ENCODE peak calls at places on chromosomes 5 and 9, in seven cellular contexts. D, H, S, E, Y, A and W are unnamed samples.

GRCh38 chr5:130720355-130720754 is 444.7 kb downstream of the HINT1 start:
- DNase-seq in A (no peak), E (no peak), S (no peak), Y (no peak), D (peak), H (no peak), W (peak)

GRCh38 chr5:66074891-66075290 is 69.2 kb upstream of the SREK1 start:
- DNase-seq in S (no peak), A (no peak), Y (no peak), H (no peak), D (no peak), E (no peak), W (no peak)

GRCh38 chr5:10370931-10371330 is 17.4 kb downstream of the MARCHF6 start:
- DNase-seq in H (no peak), S (no peak), E (no peak), D (no peak), Y (no peak), A (no peak), W (no peak)

GRCh38 chr9:101738566-101739183 is at the start of gene GRIN3A:
- DNase-seq in H (peak), S (no peak), A (no peak), Y (no peak), D (no peak), E (peak), W (no peak)

GRCh38 chr9:132726561-132727150 is 56.4 kb downstream of the GTF3C4 start:
- DNase-seq in A (no peak), E (peak), Y (no peak), H (no peak), D (no peak), S (no peak), W (no peak)

GRCh38 chr5:170745481-170746061 is 38.0 kb upstream of the GABRP start:
- DNase-seq in H (peak), Y (peak), D (no peak), A (no peak), E (no peak), S (no peak), W (no peak)

GRCh38 chr9:135971106-135971766 is 10.1 kb upstream of the UBAC1 start:
- DNase-seq in E (no peak), H (no peak), Y (no peak), S (peak), A (no peak), D (no peak), W (no peak)

GRCh38 chr9:87650611-87651295 is 75.2 kb upstream of the CTSL start:
- DNase-seq in S (no peak), A (no peak), E (no peak), Y (no peak), H (no peak), D (no peak), W (no peak)

GRCh38 chr9:32405506-32405905 is 21.1 kb downstream of the ACO1 start:
- DNase-seq in S (no peak), Y (no peak), A (no peak), H (no peak), D (no peak), E (no peak), W (no peak)

GRCh38 chr5:50440651-50441478 is at the start of gene EMB:
- DNase-seq in S (no peak), H (peak), Y (peak), D (peak), A (no peak), E (peak), W (no peak)

GRCh38 chr5:101390317-101390908 is 487.3 kb upstream of the ST8SIA4 start:
- DNase-seq in E (no peak), Y (no peak), S (no peak), H (no peak), A (peak), D (peak), W (peak)

GRCh38 chr9:127968717-127969383 is 11.9 kb downstream of the EEIG1 start:
- DNase-seq in D (peak), A (no peak), Y (no peak), S (peak), H (no peak), E (no peak), W (peak)

GRCh38 chr9:69097053-69097452 is 61.5 kb downstream of the FXN start:
- DNase-seq in E (no peak), H (no peak), A (no peak), D (peak), Y (no peak), S (peak), W (no peak)

GRCh38 chr5:56328753-56329560 is 95.8 kb upstream of the ANKRD55 start:
- DNase-seq in H (no peak), Y (no peak), S (no peak), A (peak), E (no peak), D (peak), W (no peak)

GRCh38 chr5:9895305-9895650 is 265.1 kb upstream of the TAS2R1 start:
- DNase-seq in Y (no peak), H (no peak), A (no peak), S (no peak), D (no peak), E (no peak), W (no peak)

GRCh38 chr9:14722391-14723035 is at the start of gene CER1:
- DNase-seq in H (no peak), S (no peak), E (no peak), D (no peak), A (no peak), Y (no peak), W (no peak)
- H3K4me3 ChIP-seq in H (no peak), S (no peak), E (no peak), D (no peak), A (no peak), Y (no peak), W (no peak)

DNA sequence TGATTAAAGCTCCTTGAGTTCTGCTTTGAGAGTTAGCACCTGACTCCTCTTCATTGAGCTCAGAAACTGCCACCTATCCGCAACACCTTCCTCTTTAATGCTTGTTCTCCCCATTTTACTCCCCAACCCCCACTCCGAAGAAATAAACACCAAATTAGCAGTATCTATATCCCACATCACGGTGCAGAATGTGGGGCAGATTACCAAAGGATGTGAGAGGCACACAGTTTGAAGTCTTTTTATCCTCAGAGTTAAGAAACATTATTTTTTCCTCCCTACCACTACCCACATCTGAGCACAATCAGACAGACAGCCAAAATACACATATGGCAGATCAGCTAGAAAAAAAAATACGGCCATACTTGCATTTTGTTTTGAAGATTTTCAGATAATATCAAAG is 26.1 kb upstream of the IL7R start:
- DNase-seq in A (no peak), Y (no peak), D (no peak), H (no peak), E (no peak), S (no peak), W (no peak)
- TF ChIP-seq CTCF in A (no peak), Y (no peak), D (no peak), H (no peak), E (no peak), S (no peak), W (no peak)

GRCh38 chr5:42719034-42719433 is 37.6 kb upstream of the CCDC152 start:
- DNase-seq in H (no peak), E (no peak), Y (no peak), D (peak), S (no peak), A (no peak), W (no peak)
- H3K4me3 ChIP-seq in H (no peak), E (no peak), Y (no peak), D (no peak), S (no peak), A (no peak), W (no peak)

GRCh38 chr5:67372887-67373286 is 176.3 kb upstream of the CD180 start:
- DNase-seq in E (no peak), D (no peak), Y (no peak), H (no peak), A (no peak), S (no peak), W (no peak)

GRCh38 chr5:67377651-67378050 is 181.1 kb upstream of the CD180 start:
- DNase-seq in S (no peak), A (no peak), D (no peak), Y (no peak), E (no peak), H (no peak), W (no peak)

GRCh38 chr5:67373518-67373917 is 176.9 kb upstream of the CD180 start:
- DNase-seq in H (no peak), S (no peak), A (no peak), Y (no peak), D (no peak), E (no peak), W (no peak)

GRCh38 chr5:67374378-67374777 is 177.8 kb upstream of the CD180 start:
- DNase-seq in E (no peak), H (no peak), A (no peak), S (no peak), D (no peak), Y (no peak), W (no peak)

GRCh38 chr5:67375606-67376005 is 179.0 kb upstream of the CD180 start:
- DNase-seq in E (no peak), D (no peak), A (no peak), Y (no peak), H (no peak), S (no peak), W (no peak)
- TF ChIP-seq CTCF in E (no peak), D (no peak), A (peak), Y (no peak), H (no peak), S (no peak), W (peak)

DNA sequence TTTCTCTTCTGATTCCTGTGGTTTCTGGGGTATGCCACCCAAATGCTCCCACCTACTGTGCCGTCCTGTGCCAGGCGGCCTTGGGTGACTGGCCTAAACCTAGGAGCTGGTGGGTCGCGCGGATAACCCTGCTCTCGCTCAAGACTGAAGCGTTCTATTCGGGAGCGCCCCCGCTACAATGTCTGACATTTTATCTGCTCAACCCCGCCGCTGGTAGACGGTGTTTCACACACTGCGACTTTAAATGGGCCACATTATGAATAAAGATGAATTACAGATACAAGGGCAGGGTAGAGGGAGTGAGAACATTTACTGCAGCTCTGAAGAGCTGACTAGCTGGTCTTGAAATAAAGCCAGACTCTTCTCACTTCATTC is 775 bp upstream of the PTCH1 start:
- DNase-seq in A (no peak), E (no peak), S (no peak), D (no peak), H (no peak), Y (no peak), W (no peak)
- H3K4me3 ChIP-seq in A (no peak), E (peak), S (peak), D (peak), H (peak), Y (peak), W (no peak)

DNA sequence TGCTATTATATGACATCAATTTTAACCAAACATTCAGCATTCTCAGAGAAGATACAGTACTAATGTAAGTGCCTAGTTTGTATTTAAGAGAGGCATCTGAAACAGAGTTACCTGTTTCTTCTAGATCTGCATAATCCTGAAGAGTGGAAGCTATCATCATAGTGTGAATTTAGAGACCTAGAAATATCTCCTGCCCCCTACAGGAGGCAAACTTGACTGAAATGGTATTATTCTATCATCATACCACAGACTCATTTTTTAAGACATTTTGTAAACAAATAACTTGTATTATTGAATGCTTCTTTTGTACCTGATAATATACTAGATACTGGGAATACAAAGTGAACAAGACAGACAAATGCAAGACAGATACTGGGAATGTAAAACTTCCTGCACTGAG is 216.8 kb upstream of the RPS23 start:
- DNase-seq in E (no peak), H (no peak), S (no peak), Y (no peak), D (no peak), A (no peak), W (no peak)
- TF ChIP-seq CTCF in E (peak), H (no peak), S (peak), Y (no peak), D (no peak), A (no peak), W (peak)

GRCh38 chr5:181259283-181259682 is 1.7 kb downstream of the TRIM52 start:
- DNase-seq in E (no peak), D (no peak), S (no peak), A (no peak), Y (no peak), H (no peak), W (no peak)
- H3K4me3 ChIP-seq in E (peak), D (peak), S (peak), A (peak), Y (peak), H (peak), W (peak)